ENCODE peak calls at places on chromosomes 2 and 18, in eight cellular contexts. B is NCI-H1105; P is stimulated activated naive B cell treated with anti-CD40 and anti-IgM and Interleukin-4, amounts not matched to agents 10 μg/mL and 1 μg/mL and 100 μg/mL, for 72 hours; V is fibroblast of lung; W is fibroblast of mammary gland; Y is Caki2; N is iPS DF 6.9; J is iPS-NIHi11. D is an unnamed sample.

GRCh38 chr2:112147796-112148195 is 9.6 kb downstream of the FBLN7 start:
- DNase-seq in V (no peak), Y (no peak), W (peak), N (no peak), P (no peak), B (no peak), J (no peak), D (no peak)

GRCh38 chr2:241063587-241063986 is 38.5 kb downstream of the MTERF4 start:
- DNase-seq in B (no peak), V (no peak), P (no peak), N (no peak), W (no peak), J (no peak), Y (no peak), D (no peak)

GRCh38 chr18:38450876-38451275 is 885.3 kb upstream of the CELF4 start:
- DNase-seq in P (no peak), N (no peak), W (no peak), J (no peak), V (no peak), Y (no peak), B (no peak), D (no peak)

GRCh38 chr2:37692731-37693130 is 21.3 kb upstream of the CDC42EP3 start:
- DNase-seq in N (no peak), Y (no peak), W (no peak), J (no peak), V (peak), B (no peak), P (no peak), D (no peak)

GRCh38 chr2:179749210-179749609 is 112.2 kb downstream of the ZNF385B start:
- DNase-seq in N (no peak), J (no peak), W (peak), V (peak), B (no peak), Y (no peak), P (no peak), D (no peak)

GRCh38 chr2:30514134-30514860 is 67.3 kb downstream of the LCLAT1 start:
- DNase-seq in V (peak), Y (no peak), N (no peak), B (no peak), P (no peak), W (peak), J (no peak), D (no peak)

GRCh38 chr2:157257312-157258252 is at the start of gene GALNT5:
- DNase-seq in B (no peak), N (peak), Y (peak), J (peak), P (no peak), W (peak), V (peak), D (no peak)

GRCh38 chr2:6139916-6140315 is 447.7 kb downstream of the SOX11 start:
- DNase-seq in P (no peak), B (no peak), V (no peak), W (no peak), Y (no peak), J (no peak), N (no peak), D (no peak)

GRCh38 chr2:10254373-10255188 is 48.1 kb upstream of the HPCAL1 start:
- DNase-seq in J (no peak), P (no peak), Y (peak), N (no peak), W (peak), B (no peak), V (no peak), D (no peak)

GRCh38 chr2:66201242-66201641 is 233.7 kb upstream of the MEIS1 start:
- DNase-seq in J (peak), B (no peak), P (no peak), Y (no peak), N (no peak), W (no peak), V (no peak), D (no peak)

GRCh38 chr18:79965119-79965902 is 868 bp downstream of the HSBP1L1 start:
- DNase-seq in J (peak), N (no peak), B (peak), W (peak), V (peak), P (no peak), Y (peak), D (no peak)

GRCh38 chr18:68667121-68667520 is 47.8 kb downstream of the TMX3 start:
- DNase-seq in N (no peak), V (peak), Y (no peak), W (peak), J (no peak), P (no peak), B (no peak), D (no peak)

GRCh38 chr2:27711804-27712203 is 48.1 kb downstream of the SLC4A1AP start:
- DNase-seq in N (no peak), W (no peak), J (no peak), B (no peak), Y (no peak), P (no peak), V (no peak), D (no peak)

GRCh38 chr2:215881582-215881981 is 131.8 kb downstream of the MREG start:
- DNase-seq in V (no peak), N (no peak), Y (no peak), W (peak), P (no peak), B (no peak), J (no peak), D (no peak)

GRCh38 chr2:236946871-236947270 is 138.8 kb upstream of the COPS8 start:
- DNase-seq in J (peak), N (no peak), B (no peak), Y (no peak), W (peak), P (no peak), V (peak), D (no peak)

GRCh38 chr2:100976634-100977391 is 25.3 kb upstream of the RPL31 start:
- DNase-seq in J (no peak), B (no peak), V (no peak), P (peak), Y (peak), N (no peak), W (no peak), D (peak)

GRCh38 chr2:128750328-128751165 is 431.9 kb upstream of the HS6ST1 start:
- DNase-seq in V (no peak), W (no peak), B (no peak), Y (no peak), J (no peak), P (no peak), N (no peak), D (no peak)

GRCh38 chr18:35039633-35040032 is 1.6 kb upstream of the MAPRE2 start:
- DNase-seq in W (no peak), N (no peak), J (no peak), V (no peak), P (no peak), B (no peak), Y (no peak), D (no peak)

GRCh38 chr18:58315739-58316215 is 271.8 kb downstream of the NEDD4L start:
- DNase-seq in J (no peak), Y (no peak), P (no peak), B (no peak), W (no peak), V (no peak), N (no peak), D (no peak)

GRCh38 chr2:138979131-138979530 is 198.9 kb upstream of the NXPH2 start:
- DNase-seq in N (no peak), P (no peak), J (no peak), W (no peak), Y (no peak), V (no peak), B (no peak), D (no peak)

GRCh38 chr2:101696272-101697123 is 1.0 kb upstream of the MAP4K4 start:
- DNase-seq in N (no peak), V (peak), Y (peak), J (no peak), W (no peak), B (peak), P (no peak), D (no peak)

GRCh38 chr2:207468504-207468903 is 61.3 kb upstream of the CREB1 start:
- DNase-seq in V (no peak), W (no peak), J (no peak), P (no peak), B (no peak), Y (no peak), N (no peak), D (no peak)

GRCh38 chr2:43943809-43944452 is 51.9 kb downstream of the LRPPRC start:
- DNase-seq in W (no peak), J (no peak), P (no peak), N (no peak), V (peak), B (peak), Y (no peak), D (no peak)

GRCh38 chr2:72149556-72150156 is 2.0 kb upstream of the CYP26B1 start:
- DNase-seq in N (no peak), P (no peak), V (no peak), Y (no peak), W (no peak), J (no peak), B (peak), D (no peak)

GRCh38 chr18:45730832-45731545 is 7.0 kb downstream of the SLC14A1 start:
- DNase-seq in B (no peak), Y (peak), V (peak), N (no peak), P (no peak), W (peak), J (no peak), D (no peak)

GRCh38 chr2:43174368-43175186 is 51.8 kb downstream of the ZFP36L2 start:
- DNase-seq in J (no peak), P (peak), Y (no peak), W (no peak), N (no peak), V (no peak), B (no peak), D (peak)

GRCh38 chr2:8535398-8535755 is 146.5 kb upstream of the ID2 start:
- DNase-seq in P (no peak), V (no peak), N (no peak), B (no peak), J (no peak), Y (no peak), W (no peak), D (no peak)

GRCh38 chr18:23531912-23532311 is 28.6 kb downstream of the RMC1 start:
- DNase-seq in Y (no peak), V (no peak), J (no peak), N (no peak), W (no peak), B (no peak), P (no peak), D (no peak)

GRCh38 chr2:1231664-1232063 is 181.6 kb upstream of the TPO start:
- DNase-seq in J (no peak), Y (no peak), B (no peak), P (no peak), W (no peak), N (no peak), V (no peak), D (no peak)

GRCh38 chr2:1816414-1816911 is 72.1 kb upstream of the PXDN start:
- DNase-seq in V (peak), P (no peak), Y (no peak), J (no peak), B (no peak), W (peak), N (no peak), D (no peak)

GRCh38 chr2:96890252-96890651 is 20.4 kb upstream of the SEMA4C start:
- DNase-seq in B (no peak), P (no peak), Y (no peak), W (no peak), J (no peak), N (no peak), V (no peak), D (no peak)

GRCh38 chr2:128327180-128327964 is 8.7 kb upstream of the HS6ST1 start:
- DNase-seq in W (no peak), J (peak), B (no peak), Y (no peak), P (no peak), V (no peak), N (no peak), D (no peak)

GRCh38 chr2:9004338-9005204 is 1.1 kb upstream of the MBOAT2 start:
- DNase-seq in W (no peak), J (no peak), B (no peak), Y (peak), N (no peak), P (no peak), V (no peak), D (peak)

GRCh38 chr2:203802277-203803045 is 65.1 kb upstream of the CTLA4 start:
- DNase-seq in W (peak), B (no peak), Y (no peak), J (no peak), P (no peak), V (no peak), N (no peak), D (no peak)

GRCh38 chr2:47049502-47049901 is 105.6 kb downstream of the STPG4 start:
- DNase-seq in B (no peak), P (no peak), N (no peak), Y (no peak), V (no peak), J (no peak), W (no peak), D (no peak)

GRCh38 chr2:215104226-215104625 is 34.2 kb downstream of the ABCA12 start:
- DNase-seq in J (no peak), Y (no peak), B (no peak), N (no peak), P (no peak), W (no peak), V (no peak), D (no peak)

GRCh38 chr2:226172314-226172713 is 627.3 kb downstream of the IRS1 start:
- DNase-seq in N (no peak), P (no peak), V (no peak), W (no peak), Y (no peak), B (no peak), J (no peak), D (no peak)

GRCh38 chr18:70459251-70459650 is 170.4 kb downstream of the SOCS6 start:
- DNase-seq in N (no peak), W (no peak), J (no peak), V (no peak), P (no peak), Y (no peak), B (no peak), D (no peak)

GRCh38 chr2:19649785-19650380 is 251.9 kb downstream of the TTC32 start:
- DNase-seq in P (no peak), J (no peak), V (peak), N (no peak), W (peak), Y (peak), B (no peak), D (no peak)